ENCODE peak calls at places on chromosomes 6 and 20, in four cellular contexts. S is fibroblast of pulmonary artery, N is fibroblast of lung, G is glutamatergic neuron. Y is an unnamed sample.

GRCh38 chr6:169964440-169965212 is 213.2 kb downstream of the ERMARD start:
- DNase-seq in S (no peak), N (no peak), G (no peak), Y (no peak)

GRCh38 chr6:43455034-43455747 is at the start of gene DLK2:
- DNase-seq in S (no peak), N (no peak), G (peak; percentile 59), Y (peak; percentile 52)

GRCh38 chr6:114534813-114535212 is 192.0 kb upstream of the HS3ST5 start:
- DNase-seq in S (no peak), N (no peak), G (no peak), Y (no peak)

GRCh38 chr20:62752671-62753501 is 43.4 kb upstream of the MRGBP start:
- DNase-seq in S (peak; percentile 23), N (peak; percentile 8), G (peak; percentile 10), Y (peak; percentile 2)

GRCh38 chr6:2104524-2104880 is 140.9 kb downstream of the GMDS start:
- DNase-seq in S (no peak), N (no peak), G (no peak), Y (no peak)

GRCh38 chr20:5748246-5748645 is 2.0 kb upstream of the SHLD1 start:
- DNase-seq in S (no peak), N (no peak), G (no peak), Y (no peak)

GRCh38 chr6:117272032-117272866 is 6.9 kb downstream of the VGLL2 start:
- DNase-seq in S (no peak), N (peak; percentile 50), G (no peak), Y (no peak)

GRCh38 chr20:62782149-62782892 is 14.0 kb upstream of the MRGBP start:
- DNase-seq in S (no peak), N (no peak), G (no peak), Y (no peak)

GRCh38 chr20:19859444-19859843 is 101.4 kb downstream of the RIN2 start:
- DNase-seq in S (no peak), N (no peak), G (no peak), Y (no peak)

GRCh38 chr20:10538768-10539167 is 103.7 kb downstream of the SLX4IP start:
- DNase-seq in S (no peak), N (no peak), G (no peak), Y (no peak)

GRCh38 chr20:16694176-16694575 is 35.6 kb upstream of the SNRPB2 start:
- DNase-seq in S (no peak), N (no peak), G (no peak), Y (no peak)

GRCh38 chr6:21022343-21023107 is 488.3 kb downstream of the CDKAL1 start:
- DNase-seq in S (peak; percentile 79), N (peak; percentile 98), G (no peak), Y (peak; percentile 19)

GRCh38 chr6:5085638-5086293 is 625 bp downstream of the PPP1R3G start:
- DNase-seq in S (peak; percentile 48), N (peak; percentile 56), G (peak; percentile 69), Y (peak; percentile 74)

GRCh38 chr6:89286516-89286915 is 28.6 kb downstream of the GABRR2 start:
- DNase-seq in S (no peak), N (no peak), G (no peak), Y (no peak)

GRCh38 chr6:47832386-47833080 is 50.7 kb downstream of the OPN5 start:
- DNase-seq in S (no peak), N (peak; percentile 53), G (no peak), Y (no peak)

GRCh38 chr20:41178904-41179432 is 41.6 kb downstream of the PLCG1 start:
- DNase-seq in S (peak; percentile 42), N (peak; percentile 18), G (no peak), Y (no peak)

GRCh38 chr6:41705996-41706835 is 29.2 kb downstream of the TFEB start:
- DNase-seq in S (peak; percentile 57), N (peak; percentile 74), G (peak; percentile 60), Y (peak; percentile 66)

GRCh38 chr6:3848925-3849605 is at the start of gene FAM50B:
- DNase-seq in S (peak; percentile 88), N (peak; percentile 79), G (peak; percentile 98), Y (peak; percentile 85)

GRCh38 chr6:111478749-111479148 is 4.3 kb downstream of the REV3L start:
- DNase-seq in S (peak; percentile 72), N (peak; percentile 69), G (no peak), Y (no peak)

GRCh38 chr6:124854338-124854922 is 107.8 kb upstream of the RNF217 start:
- DNase-seq in S (peak; percentile 13), N (no peak), G (no peak), Y (no peak)

GRCh38 chr6:29760328-29760727 is 37.1 kb downstream of the HLA-F start:
- DNase-seq in S (no peak), N (no peak), G (no peak), Y (no peak)

GRCh38 chr6:163585932-163586437 is 171.5 kb downstream of the QKI start:
- DNase-seq in S (peak; percentile 96), N (peak; percentile 95), G (no peak), Y (no peak)

GRCh38 chr6:18465410-18466154 is 78.4 kb downstream of the RNF144B start:
- DNase-seq in S (no peak), N (no peak), G (no peak), Y (no peak)

GRCh38 chr20:34042286-34042685 is 48.6 kb downstream of the RALY start:
- DNase-seq in S (no peak), N (no peak), G (no peak), Y (peak; percentile 14)

GRCh38 chr6:151630991-151631655 is 137.3 kb downstream of the CCDC170 start:
- DNase-seq in S (no peak), N (no peak), G (no peak), Y (no peak)

GRCh38 chr20:4987130-4987529 is 14.2 kb downstream of the SLC23A2 start:
- DNase-seq in S (no peak), N (no peak), G (no peak), Y (no peak)

GRCh38 chr6:168180548-168181011 is 101.6 kb upstream of the FRMD1 start:
- DNase-seq in S (no peak), N (no peak), G (no peak), Y (no peak)

GRCh38 chr6:143822584-143823024 is 20.5 kb upstream of the LTV1 start:
- DNase-seq in S (peak; percentile 72), N (peak; percentile 85), G (no peak), Y (no peak)

GRCh38 chr20:18928626-18929025 is 115.0 kb downstream of the SCP2D1 start:
- DNase-seq in S (no peak), N (no peak), G (no peak), Y (no peak)

GRCh38 chr6:139708342-139709199 is 334.1 kb upstream of the CITED2 start:
- DNase-seq in S (peak; percentile 83), N (peak; percentile 96), G (no peak), Y (no peak)

GRCh38 chr6:111604259-111605099 is 1.2 kb downstream of the TRAF3IP2 start:
- DNase-seq in S (peak; percentile 86), N (peak; percentile 86), G (no peak), Y (no peak)

GRCh38 chr20:38109025-38109541 is 56.0 kb downstream of the TGM2 start:
- DNase-seq in S (peak; percentile 76), N (peak; percentile 50), G (no peak), Y (no peak)

GRCh38 chr6:22146581-22147468 is 150.0 kb downstream of the PRL start:
- DNase-seq in S (peak; percentile 8), N (peak; percentile 19), G (peak; percentile 44), Y (peak; percentile 13)

GRCh38 chr6:144134176-144134575 is 16.1 kb upstream of the STX11 start:
- DNase-seq in S (no peak), N (peak; percentile 12), G (no peak), Y (no peak)

GRCh38 chr20:36162272-36162966 is 7.9 kb downstream of the EPB41L1 start:
- DNase-seq in S (peak; percentile 25), N (peak; percentile 14), G (no peak), Y (no peak)

GRCh38 chr6:36340671-36341454 is 4.2 kb upstream of the BNIP5 start:
- DNase-seq in S (peak; percentile 75), N (peak; percentile 56), G (peak; percentile 87), Y (peak; percentile 84)

GRCh38 chr6:134689676-134690447 is 260.0 kb downstream of the ALDH8A1 start:
- DNase-seq in S (no peak), N (no peak), G (no peak), Y (no peak)

GRCh38 chr6:134691180-134691579 is 258.7 kb downstream of the ALDH8A1 start:
- DNase-seq in S (no peak), N (no peak), G (no peak), Y (no peak)

GRCh38 chr6:134683783-134684765 is 265.8 kb downstream of the ALDH8A1 start:
- DNase-seq in S (peak; percentile 43), N (peak; percentile 53), G (no peak), Y (no peak)

GRCh38 chr6:134689177-134689576 is 260.7 kb downstream of the ALDH8A1 start:
- DNase-seq in S (no peak), N (no peak), G (no peak), Y (no peak)

DNA sequence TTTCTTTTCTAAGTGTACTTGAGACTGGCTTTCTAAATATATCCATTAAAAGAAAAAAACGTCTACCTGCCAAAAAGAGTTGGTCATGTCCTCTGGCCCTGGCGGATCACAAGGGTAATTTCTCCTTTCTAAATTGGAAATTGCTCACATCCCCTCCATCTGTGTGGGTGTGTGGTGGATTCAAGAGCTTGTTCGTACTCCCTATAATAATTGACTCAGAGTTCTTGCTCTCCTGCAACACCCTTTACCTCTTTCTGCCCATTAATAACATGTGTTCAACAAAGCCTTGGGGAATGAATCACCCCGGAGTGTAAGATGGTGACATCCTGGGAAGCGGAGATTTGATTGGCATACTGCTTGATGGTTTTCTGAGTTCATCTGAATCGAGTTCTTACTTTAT is 263.8 kb downstream of the ALDH8A1 start:
- DNase-seq in S (no peak), N (peak; percentile 87), G (no peak), Y (no peak)
- TF ChIP-seq CTCF in S (no peak), N (no peak), G (no peak), Y (no peak)

GRCh38 chr20:48986899-48987298 is 59.2 kb upstream of the CSE1L start:
- DNase-seq in S (peak; percentile 6), N (no peak), G (no peak), Y (no peak)
- TF ChIP-seq CTCF in S (peak; percentile 45), N (peak; percentile 33), G (no peak), Y (no peak)

DNA sequence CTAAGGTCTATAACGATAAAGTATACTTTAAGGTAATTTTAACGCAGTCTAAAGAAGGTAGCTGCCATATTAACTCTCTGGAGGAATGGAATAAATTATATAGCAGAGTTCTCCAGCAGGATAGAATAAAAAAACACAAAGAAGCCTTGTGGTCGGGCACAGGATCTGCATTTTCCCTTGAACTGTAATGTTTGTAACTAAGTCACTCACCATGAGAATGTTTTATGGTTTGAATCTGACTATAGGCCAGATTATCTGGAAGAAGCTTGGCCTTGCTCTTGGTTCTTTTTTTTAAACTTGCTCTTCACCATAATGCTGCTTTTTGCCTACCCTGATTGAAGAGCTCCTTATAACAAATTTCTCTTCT is 238.8 kb upstream of the NOX3 start:
- DNase-seq in S (no peak), N (peak; percentile 13), G (no peak), Y (no peak)
- TF ChIP-seq CTCF in S (no peak), N (no peak), G (no peak), Y (no peak)

DNA sequence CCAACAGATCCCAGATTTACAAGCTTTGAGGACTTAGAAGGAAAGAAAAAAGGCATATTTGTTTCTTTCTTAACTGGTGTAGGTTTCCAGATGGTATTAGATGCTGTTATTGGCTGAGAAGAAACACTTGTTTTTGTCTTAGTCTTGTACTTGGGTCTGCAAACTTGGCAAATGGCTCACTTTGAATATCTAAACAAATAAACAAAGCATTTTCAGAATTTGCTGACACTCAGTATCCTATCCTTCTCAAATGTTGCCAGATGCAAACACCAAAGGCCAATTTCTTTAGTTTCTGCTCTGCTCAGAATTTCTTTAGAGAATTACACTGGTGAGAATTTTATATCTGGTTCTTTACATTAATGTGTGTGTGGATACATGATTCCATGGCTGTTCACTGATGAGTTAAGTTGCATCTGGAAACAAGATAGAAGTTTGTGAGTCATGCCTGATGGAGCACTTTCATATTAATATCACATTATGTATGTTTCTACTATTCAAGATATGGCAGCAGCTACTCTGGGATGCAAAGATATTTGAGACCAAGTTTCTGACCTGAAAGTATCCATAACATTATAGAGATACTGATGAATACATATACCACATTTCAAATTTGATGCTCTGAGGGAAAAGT is 43.8 kb upstream of the CEP162 start:
- DNase-seq in S (no peak), N (no peak), G (no peak), Y (no peak)
- TF ChIP-seq CTCF in S (no peak), N (no peak), G (no peak), Y (no peak)